ENCODE peak calls at places on chromosome 9, in eight cellular contexts. Z, S, U, D, P, V, Y and I are unnamed samples.

GRCh38 chr9:130780865-130781504 is 54.1 kb upstream of the ABL1 start:
- DNase-seq in Z (no peak), S (no peak), U (peak; percentile 78), D (no peak), P (peak; percentile 85), V (no peak), Y (no peak), I (peak; percentile 87)

GRCh38 chr9:34552606-34552981 is 29.8 kb upstream of the ENHO start:
- DNase-seq in Z (no peak), S (no peak), U (no peak), D (no peak), P (no peak), V (no peak), Y (no peak), I (no peak)

GRCh38 chr9:72477862-72478564 is 43.4 kb upstream of the TMC1 start:
- DNase-seq in Z (no peak), S (peak; percentile 5), U (no peak), D (no peak), P (peak; percentile 73), V (no peak), Y (peak; percentile 65), I (no peak)

GRCh38 chr9:27572918-27573698 is at the start of gene C9orf72:
- DNase-seq in Z (peak; percentile 91), S (peak; percentile 81), U (no peak), D (no peak), P (peak; percentile 95), V (peak; percentile 87), Y (no peak), I (peak; percentile 65)

GRCh38 chr9:115770521-115770920 is 383.1 kb upstream of the PAPPA start:
- DNase-seq in Z (no peak), S (no peak), U (no peak), D (no peak), P (no peak), V (no peak), Y (no peak), I (no peak)

GRCh38 chr9:9054354-9054992 is 1254.9 kb upstream of the DMAC1 start:
- DNase-seq in Z (no peak), S (no peak), U (no peak), D (no peak), P (no peak), V (no peak), Y (no peak), I (no peak)

GRCh38 chr9:80516678-80517077 is 944.9 kb downstream of the TLE4 start:
- DNase-seq in Z (no peak), S (no peak), U (no peak), D (no peak), P (no peak), V (no peak), Y (no peak), I (no peak)

GRCh38 chr9:104608336-104608735 is 2.9 kb upstream of the OR13C2 start:
- DNase-seq in Z (no peak), S (no peak), U (no peak), D (no peak), P (no peak), V (no peak), Y (no peak), I (no peak)

GRCh38 chr9:77455312-77455927 is 192.7 kb downstream of the GNA14 start:
- DNase-seq in Z (no peak), S (peak; percentile 45), U (no peak), D (no peak), P (no peak), V (no peak), Y (no peak), I (no peak)

GRCh38 chr9:108665856-108666784 is 189.7 kb downstream of the ACTL7B start:
- DNase-seq in Z (no peak), S (no peak), U (no peak), D (no peak), P (peak; percentile 67), V (no peak), Y (no peak), I (no peak)

GRCh38 chr9:102950341-102950740 is 44.8 kb upstream of the CYLC2 start:
- DNase-seq in Z (no peak), S (no peak), U (no peak), D (no peak), P (no peak), V (no peak), Y (no peak), I (no peak)

GRCh38 chr9:95891067-95891466 is 15.6 kb downstream of the ERCC6L2 start:
- DNase-seq in Z (no peak), S (no peak), U (no peak), D (no peak), P (no peak), V (no peak), Y (no peak), I (no peak)

GRCh38 chr9:113993838-113994540 is 84.1 kb downstream of the AMBP start:
- DNase-seq in Z (no peak), S (no peak), U (peak; percentile 78), D (no peak), P (peak; percentile 60), V (no peak), Y (no peak), I (peak; percentile 94)

GRCh38 chr9:93598647-93599241 is 22.4 kb downstream of the PHF2 start:
- DNase-seq in Z (no peak), S (no peak), U (no peak), D (no peak), P (peak; percentile 40), V (no peak), Y (no peak), I (peak; percentile 59)

GRCh38 chr9:26462213-26462612 is 430.4 kb downstream of the CAAP1 start:
- DNase-seq in Z (no peak), S (no peak), U (no peak), D (no peak), P (no peak), V (no peak), Y (no peak), I (no peak)

GRCh38 chr9:133733074-133733408 is 5.1 kb downstream of the SARDH start:
- DNase-seq in Z (no peak), S (no peak), U (no peak), D (no peak), P (no peak), V (no peak), Y (no peak), I (no peak)

GRCh38 chr9:114169029-114169939 is 13.9 kb downstream of the COL27A1 start:
- DNase-seq in Z (no peak), S (no peak), U (no peak), D (no peak), P (no peak), V (no peak), Y (no peak), I (no peak)

GRCh38 chr9:78930281-78930680 is 633.4 kb downstream of the PSAT1 start:
- DNase-seq in Z (no peak), S (no peak), U (no peak), D (no peak), P (no peak), V (no peak), Y (no peak), I (no peak)

GRCh38 chr9:99577351-99577750 is 244.3 kb upstream of the NR4A3 start:
- DNase-seq in Z (no peak), S (no peak), U (no peak), D (no peak), P (no peak), V (no peak), Y (no peak), I (no peak)

GRCh38 chr9:85900504-85901201 is 40.3 kb upstream of the NAA35 start:
- DNase-seq in Z (peak; percentile 51), S (peak; percentile 66), U (no peak), D (peak; percentile 63), P (peak; percentile 50), V (peak; percentile 10), Y (no peak), I (no peak)